ENCODE peak calls at places on chromosomes 7 and 10, in nine cellular contexts. T, A, N, V, X, U, G, B and Q are unnamed samples.

GRCh38 chr10:7606977-7607404 is 59.8 kb downstream of the ITIH5 start:
- DNase-seq in T (peak; percentile 58), G (no peak), A (no peak), X (no peak), U (peak; percentile 25), B (no peak), V (no peak), N (no peak), Q (no peak)

GRCh38 chr10:103284170-103284569 is 7.2 kb downstream of the INA start:
- DNase-seq in G (peak; percentile 72), U (peak; percentile 68), X (no peak), B (no peak), V (no peak), T (peak; percentile 62), A (no peak), N (no peak), Q (no peak)

GRCh38 chr10:5079306-5079830 is 14.8 kb upstream of the AKR1C3 start:
- DNase-seq in G (no peak), B (no peak), U (no peak), X (no peak), V (no peak), T (no peak), N (no peak), A (no peak), Q (no peak)

GRCh38 chr10:95601116-95601719 is 40.0 kb upstream of the SORBS1 start:
- DNase-seq in B (peak; percentile 90), N (peak; percentile 75), T (peak; percentile 92), G (peak; percentile 83), U (peak; percentile 87), A (peak; percentile 80), X (peak; percentile 74), V (peak; percentile 83), Q (no peak)

GRCh38 chr7:143199040-143199439 is 15.8 kb downstream of the TAS2R39 start:
- DNase-seq in N (no peak), B (no peak), A (no peak), T (no peak), X (no peak), V (no peak), U (no peak), G (no peak), Q (no peak)

GRCh38 chr7:158265743-158266080 is 321.9 kb downstream of the PTPRN2 start:
- DNase-seq in B (no peak), G (no peak), T (no peak), N (no peak), X (no peak), V (no peak), U (no peak), A (no peak), Q (peak; percentile 56)

GRCh38 chr10:82206831-82207230 is 331.8 kb downstream of the NRG3 start:
- DNase-seq in A (no peak), N (no peak), V (no peak), B (no peak), G (no peak), X (no peak), T (peak; percentile 68), U (no peak), Q (no peak)

GRCh38 chr7:151537818-151538561 is 18.3 kb upstream of the RHEB start:
- DNase-seq in T (no peak), U (no peak), G (no peak), N (no peak), A (no peak), V (no peak), X (no peak), B (no peak), Q (no peak)

GRCh38 chr7:139153832-139154231 is 44.3 kb upstream of the ZC3HAV1 start:
- DNase-seq in V (no peak), N (peak; percentile 89), X (no peak), U (peak; percentile 3), B (no peak), A (no peak), T (peak; percentile 81), G (no peak), Q (no peak)

GRCh38 chr7:66296555-66296954 is 91.4 kb downstream of the TPST1 start:
- DNase-seq in B (no peak), N (no peak), X (no peak), V (no peak), U (no peak), T (peak; percentile 55), G (no peak), A (no peak), Q (no peak)

GRCh38 chr10:85612378-85612775 is 754.2 kb downstream of the GRID1 start:
- DNase-seq in X (no peak), A (no peak), B (no peak), U (no peak), G (no peak), N (no peak), V (no peak), T (no peak), Q (no peak)

DNA sequence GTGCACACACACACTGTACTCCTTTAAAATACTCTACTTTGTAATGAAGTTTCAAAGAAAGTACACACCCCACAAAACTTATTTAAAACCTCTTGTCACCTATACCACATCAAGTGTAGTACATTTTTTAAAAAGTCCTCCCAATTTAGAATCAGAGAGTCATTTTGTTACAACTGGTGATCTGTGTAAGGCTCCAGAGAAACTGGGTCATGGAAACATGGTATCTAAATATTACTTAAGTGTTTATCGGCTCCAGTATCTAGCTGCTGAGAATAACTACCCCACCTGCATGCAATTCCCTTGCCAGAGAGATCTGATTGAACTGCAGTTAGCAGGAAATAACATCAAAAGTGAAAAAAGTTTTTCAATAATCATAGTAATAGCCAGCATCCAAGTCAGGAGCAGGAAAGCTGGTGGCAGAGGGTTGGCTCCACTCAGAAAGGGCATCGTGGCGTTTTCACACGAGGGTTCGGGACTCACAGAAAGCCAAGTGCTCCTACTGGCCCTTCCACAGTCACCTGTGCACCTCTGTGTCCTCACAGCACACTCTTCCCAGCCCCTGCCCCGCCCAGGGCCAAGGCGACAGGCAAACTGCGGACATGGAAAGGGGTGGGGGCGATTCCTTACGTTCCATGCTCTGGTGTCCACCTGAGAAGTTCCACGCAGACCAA is 6.5 kb downstream of the RGS10 start:
- DNase-seq in G (no peak), U (no peak), X (no peak), T (no peak), V (no peak), B (no peak), A (no peak), N (no peak), Q (peak; percentile 75)
- TF ChIP-seq CTCF in G (no peak), U (no peak), X (no peak), T (no peak), V (no peak), B (no peak), A (no peak), N (no peak), Q (no peak)

DNA sequence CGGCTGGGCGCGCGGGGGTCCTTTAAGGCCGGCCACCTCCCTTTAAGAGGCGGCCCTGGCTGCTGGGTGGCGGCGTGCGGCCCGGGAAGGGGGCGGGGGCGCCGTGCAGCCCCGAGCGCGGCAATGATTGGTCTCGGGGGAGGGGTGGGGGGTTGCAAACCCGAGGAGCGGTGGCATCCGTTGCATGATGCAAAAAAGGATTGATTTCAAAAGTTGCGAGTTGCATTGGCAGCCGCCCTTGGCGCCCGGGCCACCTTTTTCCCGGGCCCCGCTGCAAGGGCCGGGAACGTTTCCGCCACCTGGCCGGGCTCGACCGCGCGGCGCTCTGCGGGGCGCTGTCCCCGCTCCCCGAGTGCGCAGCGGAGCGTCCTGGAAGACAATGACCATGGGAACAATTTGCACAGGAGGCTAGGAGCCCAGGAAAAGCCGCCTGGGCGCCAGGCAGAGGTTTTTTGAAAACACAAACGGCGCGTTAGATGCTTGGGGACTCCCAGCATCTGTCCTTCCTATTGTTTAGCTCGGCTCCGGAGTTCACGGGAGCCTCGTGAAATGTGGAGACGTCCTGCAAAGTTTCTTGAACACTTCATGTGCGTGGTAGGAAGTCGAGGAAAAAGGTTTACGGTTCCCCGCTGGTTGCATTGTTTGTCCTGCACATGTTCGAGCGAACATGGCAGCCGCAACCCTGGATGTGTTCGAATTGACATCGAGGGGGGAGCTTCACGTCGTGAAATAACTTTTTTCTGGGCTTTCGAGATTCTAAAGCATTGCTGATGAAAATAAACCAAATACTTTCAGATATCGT is at the start of gene SEPHS1:
- DNase-seq in U (peak; percentile 83), X (peak; percentile 88), A (peak; percentile 76), V (peak; percentile 77), N (peak; percentile 28), B (peak; percentile 82), G (peak; percentile 90), T (peak; percentile 74), Q (no peak)
- TF ChIP-seq CTCF in U (no peak), X (no peak), A (no peak), V (no peak), N (no peak), B (no peak), G (no peak), T (no peak), Q (peak; percentile 42)

DNA sequence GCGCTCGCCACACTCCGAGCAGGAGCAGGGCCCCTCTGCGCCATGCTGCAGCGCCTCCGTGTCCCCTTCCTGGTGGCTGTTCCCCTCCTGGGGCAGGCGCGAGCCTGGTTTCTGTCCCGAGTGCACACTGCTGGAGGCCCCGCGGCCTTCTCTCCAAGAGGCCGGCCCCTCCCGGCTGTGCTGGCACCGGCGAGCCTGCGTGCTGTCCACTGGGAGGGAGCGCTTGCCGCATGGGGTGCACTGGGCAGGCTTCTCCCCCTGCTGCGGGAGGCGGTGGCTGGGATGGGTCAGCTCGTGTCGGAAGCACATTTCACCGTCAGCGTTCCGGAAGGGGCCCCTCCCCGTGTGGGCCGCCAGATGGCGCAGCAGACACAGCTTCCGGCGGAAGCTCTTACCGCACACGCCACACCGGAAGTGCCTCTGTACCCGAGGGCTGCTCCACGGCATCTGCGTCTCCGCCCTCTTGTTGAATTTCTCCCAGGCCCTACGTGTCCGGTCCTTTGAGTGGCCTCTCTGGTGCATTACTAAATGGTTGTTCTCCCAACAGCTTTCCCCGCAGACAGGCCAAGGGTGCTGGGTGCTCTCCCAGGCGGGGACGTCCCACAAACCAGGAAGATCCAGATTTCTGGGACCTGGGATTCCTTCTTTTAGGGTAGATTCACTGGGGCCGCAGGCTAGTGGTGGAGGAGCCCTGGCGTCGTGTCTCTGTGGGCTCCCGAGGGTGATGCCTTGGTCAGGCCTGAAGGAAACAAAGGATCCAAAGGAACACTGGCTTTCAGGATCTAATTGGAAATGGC is 18.7 kb downstream of the ZNF786 start:
- DNase-seq in V (no peak), B (no peak), X (peak; percentile 43), G (peak; percentile 82), A (peak; percentile 62), U (no peak), T (no peak), N (no peak), Q (peak; percentile 83)
- TF ChIP-seq CTCF in V (peak; percentile 19), B (no peak), X (peak; percentile 35), G (no peak), A (peak; percentile 57), U (no peak), T (no peak), N (peak; percentile 34), Q (peak; percentile 38)

DNA sequence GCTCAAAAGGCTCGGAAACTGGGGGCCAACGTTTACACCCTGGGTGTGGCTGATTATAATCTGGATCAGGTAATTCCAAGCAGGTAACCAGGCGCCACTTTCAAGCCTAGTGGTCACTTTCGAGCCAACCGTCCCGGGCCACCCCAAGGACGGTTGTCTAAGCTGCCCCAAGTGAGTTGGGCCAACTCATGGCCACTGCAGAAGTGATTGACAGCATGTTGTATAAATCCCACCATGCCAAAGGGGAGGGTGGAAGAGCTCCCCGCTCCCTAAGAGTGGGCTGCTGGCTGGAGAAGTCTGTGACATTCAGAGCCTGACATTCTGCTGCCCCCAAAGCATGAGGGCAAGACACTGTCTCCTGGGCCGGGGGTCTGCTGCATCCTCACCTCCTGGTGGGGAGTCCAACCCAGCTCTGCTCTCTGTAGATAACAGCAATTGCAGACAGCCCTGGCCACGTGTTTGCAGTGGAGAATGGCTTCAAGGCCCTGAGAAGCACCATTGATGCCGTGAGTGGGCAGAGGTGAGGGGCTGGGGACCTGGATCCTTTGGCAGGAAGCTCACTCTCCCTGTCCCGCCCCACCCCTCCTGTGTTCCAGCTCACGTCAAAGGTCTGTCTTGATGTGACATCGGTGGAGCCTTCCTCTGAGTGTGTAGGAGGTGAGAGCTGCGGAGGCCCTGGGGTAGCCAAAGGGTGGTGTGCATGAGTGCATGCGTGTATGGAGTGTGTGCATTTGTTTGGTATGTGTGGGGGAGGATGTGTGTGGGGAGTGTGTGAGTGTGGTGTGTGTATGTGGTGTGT is 10.8 kb downstream of the ANTXRL start:
- DNase-seq in A (no peak), G (no peak), B (no peak), X (no peak), T (no peak), V (no peak), U (no peak), N (no peak), Q (no peak)
- TF ChIP-seq CTCF in A (no peak), G (no peak), B (no peak), X (no peak), T (no peak), V (no peak), U (no peak), N (no peak), Q (no peak)